ENCODE peak calls at places on chromosomes 5 and 9, in four cellular contexts. M, F, Y and H are unnamed samples.

GRCh38 chr9:89178162-89179120 is at the start of gene SHC3:
- DNase-seq in M (no peak), F (no peak), Y (no peak), H (no peak)

GRCh38 chr5:127639804-127640203 is 9.1 kb upstream of the CTXN3 start:
- DNase-seq in M (no peak), F (no peak), Y (no peak), H (no peak)

GRCh38 chr5:114782869-114783268 is 386.8 kb downstream of the TRIM36 start:
- DNase-seq in M (no peak), F (no peak), Y (no peak), H (no peak)

GRCh38 chr5:150781706-150782614 is 3.4 kb downstream of the SMIM3 start:
- DNase-seq in M (no peak), F (no peak), Y (peak), H (no peak)

GRCh38 chr9:121201045-121201737 is 478 bp downstream of the RAB14 start:
- DNase-seq in M (peak), F (no peak), Y (no peak), H (no peak)

GRCh38 chr9:115522928-115523327 is 405.0 kb upstream of the TNC start:
- DNase-seq in M (no peak), F (no peak), Y (no peak), H (no peak)

GRCh38 chr5:134175874-134176522 is 752 bp downstream of the SKP1 start:
- DNase-seq in M (no peak), F (no peak), Y (no peak), H (no peak)

GRCh38 chr5:128551476-128551875 is 13.4 kb upstream of the FBN2 start:
- DNase-seq in M (no peak), F (no peak), Y (no peak), H (no peak)

GRCh38 chr9:121312169-121312568 is 44.2 kb downstream of the GSN start:
- DNase-seq in M (no peak), F (no peak), Y (no peak), H (no peak)

GRCh38 chr5:10604975-10605374 is 41.1 kb downstream of the ANKRD33B start:
- DNase-seq in M (no peak), F (no peak), Y (no peak), H (no peak)

GRCh38 chr5:172870807-172871431 is 36.9 kb downstream of the ERGIC1 start:
- DNase-seq in M (no peak), F (no peak), Y (no peak), H (no peak)
- TF ChIP-seq REST in M (no peak), F (no peak), Y (no peak), H (no peak)

GRCh38 chr9:135028956-135029355 is 58.5 kb upstream of the OLFM1 start:
- DNase-seq in M (no peak), F (no peak), Y (no peak), H (no peak)

GRCh38 chr9:135030711-135031245 is 56.7 kb upstream of the OLFM1 start:
- DNase-seq in M (no peak), F (no peak), Y (no peak), H (no peak)

GRCh38 chr9:135032041-135032835 is 55.2 kb upstream of the OLFM1 start:
- DNase-seq in M (no peak), F (no peak), Y (no peak), H (no peak)

GRCh38 chr9:135029434-135029833 is 58.0 kb upstream of the OLFM1 start:
- DNase-seq in M (no peak), F (no peak), Y (no peak), H (no peak)

GRCh38 chr9:135029871-135030710 is 57.4 kb upstream of the OLFM1 start:
- DNase-seq in M (no peak), F (no peak), Y (no peak), H (no peak)
- TF ChIP-seq SIN3A in M (no peak), F (no peak), Y (no peak), H (no peak)

DNA sequence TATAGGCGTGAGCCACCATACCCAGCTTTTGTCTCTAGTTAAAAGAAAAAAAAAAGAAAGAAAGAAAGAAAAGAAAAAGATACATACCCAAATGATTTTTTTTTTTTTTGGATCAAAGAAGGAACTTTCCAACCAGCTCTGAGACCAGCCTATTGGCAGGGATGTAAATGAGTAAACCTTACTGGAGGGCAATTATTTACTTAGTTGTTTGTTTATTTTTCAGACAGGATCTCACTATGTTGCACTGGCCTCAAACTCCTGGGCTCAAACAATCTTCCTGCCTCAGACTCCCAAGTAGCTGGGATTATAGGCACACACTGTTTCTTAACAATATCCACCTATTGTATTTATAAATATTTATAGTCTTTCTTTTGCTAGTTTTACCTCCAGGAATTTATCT is 10.9 kb upstream of the SPOUT1 start:
- DNase-seq in M (no peak), F (no peak), Y (no peak), H (no peak)
- TF ChIP-seq TCF7L2 in M (no peak), F (no peak), Y (no peak), H (no peak)

GRCh38 chr5:158698768-158699167 is 400.9 kb downstream of the EBF1 start:
- DNase-seq in M (no peak), F (no peak), Y (no peak), H (no peak)

GRCh38 chr5:158699336-158699735 is 400.4 kb downstream of the EBF1 start:
- DNase-seq in M (no peak), F (no peak), Y (no peak), H (no peak)

GRCh38 chr5:158700997-158701391 is 398.7 kb downstream of the EBF1 start:
- DNase-seq in M (no peak), F (no peak), Y (no peak), H (no peak)

GRCh38 chr5:158700231-158700996 is 399.3 kb downstream of the EBF1 start:
- DNase-seq in M (no peak), F (no peak), Y (no peak), H (no peak)

DNA sequence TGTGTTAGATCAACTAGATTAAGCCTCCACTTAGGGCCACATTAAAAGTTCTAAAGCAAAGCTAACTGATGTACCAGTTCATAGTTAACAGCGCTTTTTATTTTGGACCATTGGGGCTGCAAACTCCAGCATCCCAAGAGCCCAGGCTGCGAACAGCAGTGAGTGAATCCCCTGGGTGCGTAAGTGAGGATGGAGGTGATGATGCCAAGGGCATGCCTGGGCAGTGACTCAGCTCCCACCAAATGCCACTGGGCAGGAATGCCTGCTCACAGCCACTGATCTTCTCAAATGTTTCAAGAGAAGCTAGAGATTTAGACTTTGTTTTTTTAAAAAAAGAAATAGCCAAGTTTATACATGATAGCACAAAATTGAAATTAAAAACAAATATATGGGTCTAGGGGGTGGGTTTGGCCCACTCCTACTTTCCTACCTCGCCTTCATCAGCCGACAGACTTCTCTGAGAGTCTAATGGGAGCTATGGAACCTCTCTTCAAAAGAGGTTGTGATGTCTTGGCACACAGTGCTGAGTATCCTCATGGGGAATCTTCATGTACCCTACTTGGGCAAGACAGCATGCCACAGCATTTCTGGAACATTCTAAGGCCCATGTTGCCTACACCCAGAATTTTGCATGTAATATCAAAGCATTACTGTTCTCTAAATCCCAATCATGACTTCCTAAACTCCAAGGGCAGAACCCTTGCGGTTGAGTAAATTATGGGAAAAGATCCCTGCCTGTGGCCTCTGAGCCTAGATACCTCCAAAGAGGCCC is 398.1 kb downstream of the EBF1 start:
- DNase-seq in M (no peak), F (no peak), Y (no peak), H (no peak)
- TF ChIP-seq REST in M (no peak), F (no peak), Y (no peak), H (no peak)

GRCh38 chr9:95459218-95459617 is 57.6 kb downstream of the PTCH1 start:
- DNase-seq in M (no peak), F (no peak), Y (no peak), H (no peak)
- TF ChIP-seq SIN3A in M (no peak), F (no peak), Y (no peak), H (no peak)

GRCh38 chr9:111356567-111357244 is 26.7 kb upstream of the OR2K2 start:
- DNase-seq in M (peak), F (peak), Y (no peak), H (peak)
- TF ChIP-seq TCF7L2 in M (no peak), F (no peak), Y (no peak), H (no peak)

DNA sequence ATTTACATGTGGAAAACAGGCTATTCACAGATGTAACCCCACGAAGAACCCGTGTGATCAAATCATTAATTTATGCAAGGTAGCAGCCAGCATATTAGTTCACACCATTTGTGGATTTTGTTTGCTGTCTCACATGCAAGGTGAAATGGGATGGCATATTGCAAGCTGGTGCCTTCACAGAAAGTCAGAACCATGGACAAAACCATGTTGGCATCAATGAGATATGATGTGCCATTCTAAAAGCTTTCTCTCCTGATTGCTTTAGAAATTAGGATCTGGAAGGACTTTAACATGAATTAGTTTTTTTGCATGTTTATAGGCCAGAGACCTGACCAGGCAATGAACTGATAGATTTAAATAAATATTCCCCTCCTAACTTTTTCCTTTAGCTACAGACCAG is 129.3 kb downstream of the SEMA6A start:
- DNase-seq in M (no peak), F (no peak), Y (no peak), H (no peak)
- TF ChIP-seq REST in M (no peak), F (no peak), Y (no peak), H (no peak)